ENCODE peak calls at places on chromosomes 13 and 19, in five cellular contexts. One of them, this sample, is unnamed.

GRCh38 chr19:18763674-18764590 is 27.2 kb downstream of the COMP start:
- DNase-seq in NAMALWA: no peak
- DNase-seq in fibroblast of mammary gland: peak
- DNase-seq in H54: peak
- DNase-seq in MV-4-11: peak
- DNase-seq in this sample: no peak

GRCh38 chr13:102117175-102117830 is 284.5 kb downstream of the FGF14 start:
- DNase-seq in NAMALWA: no peak
- DNase-seq in H54: no peak
- DNase-seq in fibroblast of mammary gland: no peak
- DNase-seq in MV-4-11: no peak
- DNase-seq in this sample: no peak

GRCh38 chr13:92514420-92515125 is 712.0 kb upstream of the GPC6 start:
- DNase-seq in NAMALWA: no peak
- DNase-seq in MV-4-11: no peak
- DNase-seq in fibroblast of mammary gland: no peak
- DNase-seq in H54: no peak
- DNase-seq in this sample: no peak

GRCh38 chr13:51844862-51845573 is at the start of gene TMEM272:
- DNase-seq in NAMALWA: peak
- DNase-seq in H54: peak
- DNase-seq in MV-4-11: peak
- DNase-seq in fibroblast of mammary gland: peak
- DNase-seq in this sample: peak

GRCh38 chr19:1410136-1410786 is 2.9 kb downstream of the DAZAP1 start:
- DNase-seq in NAMALWA: no peak
- DNase-seq in MV-4-11: peak
- DNase-seq in fibroblast of mammary gland: peak
- DNase-seq in H54: no peak
- DNase-seq in this sample: no peak

GRCh38 chr19:49442354-49442753 is 1.0 kb upstream of the SLC17A7 start:
- DNase-seq in NAMALWA: peak
- DNase-seq in fibroblast of mammary gland: no peak
- DNase-seq in H54: peak
- DNase-seq in MV-4-11: no peak
- DNase-seq in this sample: no peak

GRCh38 chr19:4058696-4059492 is 7.8 kb downstream of the ZBTB7A start:
- DNase-seq in fibroblast of mammary gland: no peak
- DNase-seq in H54: no peak
- DNase-seq in MV-4-11: no peak
- DNase-seq in NAMALWA: no peak
- DNase-seq in this sample: no peak

GRCh38 chr13:79833972-79834371 is 353.0 kb downstream of the NDFIP2 start:
- DNase-seq in fibroblast of mammary gland: peak
- DNase-seq in H54: no peak
- DNase-seq in NAMALWA: no peak
- DNase-seq in MV-4-11: no peak
- DNase-seq in this sample: no peak

GRCh38 chr13:113781571-113781970 is 22.5 kb downstream of the TMEM255B start:
- DNase-seq in NAMALWA: no peak
- DNase-seq in H54: no peak
- DNase-seq in fibroblast of mammary gland: no peak
- DNase-seq in MV-4-11: no peak
- DNase-seq in this sample: no peak

GRCh38 chr13:97327521-97328221 is 105.5 kb downstream of the MBNL2 start:
- DNase-seq in fibroblast of mammary gland: no peak
- DNase-seq in NAMALWA: no peak
- DNase-seq in MV-4-11: no peak
- DNase-seq in H54: no peak
- DNase-seq in this sample: no peak

GRCh38 chr19:21749090-21749489 is 18.3 kb downstream of the ZNF100 start:
- DNase-seq in MV-4-11: no peak
- DNase-seq in fibroblast of mammary gland: peak
- DNase-seq in NAMALWA: no peak
- DNase-seq in H54: no peak
- DNase-seq in this sample: no peak

GRCh38 chr19:55301459-55302331 is 17.9 kb downstream of the BRSK1 start:
- DNase-seq in fibroblast of mammary gland: peak
- DNase-seq in NAMALWA: peak
- DNase-seq in MV-4-11: peak
- DNase-seq in H54: peak
- DNase-seq in this sample: peak

GRCh38 chr19:13151605-13152355 is 1.6 kb downstream of the IER2 start:
- DNase-seq in H54: peak
- DNase-seq in fibroblast of mammary gland: peak
- DNase-seq in NAMALWA: peak
- DNase-seq in MV-4-11: peak
- DNase-seq in this sample: peak

GRCh38 chr13:107650081-107650701 is 565.1 kb downstream of the LIG4 start:
- DNase-seq in NAMALWA: peak
- DNase-seq in H54: peak
- DNase-seq in fibroblast of mammary gland: peak
- DNase-seq in MV-4-11: no peak
- DNase-seq in this sample: peak

GRCh38 chr19:40702337-40703012 is 12.0 kb upstream of the NUMBL start:
- DNase-seq in fibroblast of mammary gland: no peak
- DNase-seq in MV-4-11: no peak
- DNase-seq in H54: no peak
- DNase-seq in NAMALWA: no peak
- DNase-seq in this sample: peak

GRCh38 chr19:43596842-43597461 is 557 bp downstream of the ZNF576 start:
- DNase-seq in MV-4-11: no peak
- DNase-seq in fibroblast of mammary gland: no peak
- DNase-seq in H54: no peak
- DNase-seq in NAMALWA: peak
- DNase-seq in this sample: no peak

GRCh38 chr13:29165216-29165615 is 345.1 kb downstream of the MTUS2 start:
- DNase-seq in MV-4-11: peak
- DNase-seq in H54: no peak
- DNase-seq in NAMALWA: no peak
- DNase-seq in fibroblast of mammary gland: no peak
- DNase-seq in this sample: no peak

GRCh38 chr19:719081-719512 is 10.4 kb downstream of the PALM start:
- DNase-seq in H54: no peak
- DNase-seq in MV-4-11: peak
- DNase-seq in NAMALWA: no peak
- DNase-seq in fibroblast of mammary gland: peak
- DNase-seq in this sample: no peak

GRCh38 chr19:36213793-36214387 is 575 bp downstream of the ZNF565 start:
- DNase-seq in NAMALWA: peak
- DNase-seq in MV-4-11: no peak
- DNase-seq in fibroblast of mammary gland: peak
- DNase-seq in H54: no peak
- DNase-seq in this sample: no peak

GRCh38 chr19:34662919-34663318 is 14.0 kb downstream of the SCGB2B2 start:
- DNase-seq in H54: no peak
- DNase-seq in NAMALWA: peak
- DNase-seq in MV-4-11: no peak
- DNase-seq in fibroblast of mammary gland: peak
- DNase-seq in this sample: peak

GRCh38 chr13:25864116-25864515 is 187.7 kb downstream of the SHISA2 start:
- DNase-seq in H54: no peak
- DNase-seq in fibroblast of mammary gland: no peak
- DNase-seq in MV-4-11: no peak
- DNase-seq in NAMALWA: no peak
- DNase-seq in this sample: no peak

GRCh38 chr19:10118960-10119359 is 739 bp downstream of the EIF3G start:
- DNase-seq in H54: no peak
- DNase-seq in MV-4-11: no peak
- DNase-seq in NAMALWA: no peak
- DNase-seq in fibroblast of mammary gland: peak
- DNase-seq in this sample: no peak

GRCh38 chr13:93517658-93518057 is 291.1 kb downstream of the GPC6 start:
- DNase-seq in NAMALWA: no peak
- DNase-seq in fibroblast of mammary gland: no peak
- DNase-seq in H54: no peak
- DNase-seq in MV-4-11: no peak
- DNase-seq in this sample: no peak

GRCh38 chr13:72139192-72139591 is 272.2 kb upstream of the DACH1 start:
- DNase-seq in MV-4-11: no peak
- DNase-seq in H54: no peak
- DNase-seq in fibroblast of mammary gland: no peak
- DNase-seq in NAMALWA: no peak
- DNase-seq in this sample: no peak